ENCODE peak calls at places on chromosomes 4 and X, in seven cellular contexts. K, V, O, H, M, U and J are unnamed samples.

GRCh38 chrX:150475466-150475865 is 93.0 kb upstream of the MTM1 start:
- DNase-seq in M (no peak), K (no peak), O (no peak), U (no peak), V (no peak), H (peak), J (no peak)

GRCh38 chr4:140025470-140025869 is 128.5 kb downstream of the MAML3 start:
- DNase-seq in M (no peak), U (no peak), K (no peak), V (no peak), O (no peak), H (no peak), J (no peak)

GRCh38 chr4:184148871-184149637 is 68.6 kb downstream of the ENPP6 start:
- DNase-seq in O (no peak), K (no peak), V (no peak), M (no peak), U (no peak), H (no peak), J (no peak)

GRCh38 chrX:72305286-72306084 is at the start of gene CITED1:
- DNase-seq in U (peak), K (no peak), V (no peak), O (no peak), H (no peak), M (no peak), J (peak)

GRCh38 chr4:112069110-112069509 is 76.1 kb upstream of the FAM241A start:
- DNase-seq in K (no peak), H (no peak), U (no peak), V (no peak), O (no peak), M (no peak), J (no peak)

GRCh38 chr4:83704786-83705185 is 168.9 kb downstream of the GPAT3 start:
- DNase-seq in H (no peak), V (no peak), U (no peak), M (no peak), O (no peak), K (no peak), J (no peak)

GRCh38 chrX:118974088-118974907 is at the start of gene LONRF3:
- DNase-seq in O (peak), V (no peak), U (peak), M (no peak), H (peak), K (peak), J (peak)

GRCh38 chr4:83093060-83093640 is 21.4 kb downstream of the PLAC8 start:
- DNase-seq in M (no peak), H (no peak), U (no peak), V (no peak), O (no peak), K (no peak), J (peak)

GRCh38 chrX:78619829-78620228 is 39.3 kb downstream of the RTL3 start:
- DNase-seq in M (no peak), K (no peak), U (no peak), H (no peak), O (no peak), V (no peak), J (no peak)

GRCh38 chr4:28357985-28358384 is 1497.3 kb downstream of the STIM2 start:
- DNase-seq in V (no peak), O (no peak), H (peak), U (no peak), K (peak), M (no peak), J (no peak)

GRCh38 chrX:41472231-41472815 is 25.2 kb downstream of the NYX start:
- DNase-seq in O (no peak), H (no peak), K (no peak), M (no peak), V (no peak), U (no peak), J (no peak)

GRCh38 chr4:80202784-80203553 is 5.7 kb downstream of the PRDM8 start:
- DNase-seq in O (no peak), H (peak), M (no peak), V (no peak), U (no peak), K (peak), J (no peak)

GRCh38 chr4:88613417-88613875 is 21.2 kb downstream of the HERC3 start:
- DNase-seq in U (no peak), O (no peak), V (no peak), M (no peak), H (no peak), K (no peak), J (no peak)

GRCh38 chrX:115233497-115234219 is at the start of gene LRCH2:
- DNase-seq in U (no peak), V (no peak), M (no peak), H (peak), K (no peak), O (no peak), J (peak)

GRCh38 chr4:112199041-112199440 is 32.5 kb upstream of the AP1AR start:
- DNase-seq in V (no peak), U (no peak), O (no peak), K (no peak), M (no peak), H (no peak), J (no peak)

GRCh38 chrX:129706395-129707072 is 32.2 kb upstream of the XPNPEP2 start:
- DNase-seq in U (no peak), K (no peak), M (no peak), H (no peak), V (no peak), O (no peak), J (peak)

GRCh38 chr4:113596396-113596795 is 165.1 kb downstream of the CAMK2D start:
- DNase-seq in M (no peak), H (no peak), U (no peak), O (no peak), K (no peak), V (no peak), J (no peak)

GRCh38 chr4:147339116-147339515 is 141.8 kb upstream of the EDNRA start:
- DNase-seq in O (no peak), K (no peak), V (no peak), U (no peak), H (peak), M (no peak), J (no peak)

GRCh38 chr4:38869511-38869910 is 1.9 kb downstream of the FAM114A1 start:
- DNase-seq in K (no peak), H (no peak), O (no peak), M (no peak), V (no peak), U (no peak), J (no peak)
- TF ChIP-seq RFX5 in K (no peak), H (no peak), O (no peak), M (no peak), V (no peak), U (no peak), J (no peak)

DNA sequence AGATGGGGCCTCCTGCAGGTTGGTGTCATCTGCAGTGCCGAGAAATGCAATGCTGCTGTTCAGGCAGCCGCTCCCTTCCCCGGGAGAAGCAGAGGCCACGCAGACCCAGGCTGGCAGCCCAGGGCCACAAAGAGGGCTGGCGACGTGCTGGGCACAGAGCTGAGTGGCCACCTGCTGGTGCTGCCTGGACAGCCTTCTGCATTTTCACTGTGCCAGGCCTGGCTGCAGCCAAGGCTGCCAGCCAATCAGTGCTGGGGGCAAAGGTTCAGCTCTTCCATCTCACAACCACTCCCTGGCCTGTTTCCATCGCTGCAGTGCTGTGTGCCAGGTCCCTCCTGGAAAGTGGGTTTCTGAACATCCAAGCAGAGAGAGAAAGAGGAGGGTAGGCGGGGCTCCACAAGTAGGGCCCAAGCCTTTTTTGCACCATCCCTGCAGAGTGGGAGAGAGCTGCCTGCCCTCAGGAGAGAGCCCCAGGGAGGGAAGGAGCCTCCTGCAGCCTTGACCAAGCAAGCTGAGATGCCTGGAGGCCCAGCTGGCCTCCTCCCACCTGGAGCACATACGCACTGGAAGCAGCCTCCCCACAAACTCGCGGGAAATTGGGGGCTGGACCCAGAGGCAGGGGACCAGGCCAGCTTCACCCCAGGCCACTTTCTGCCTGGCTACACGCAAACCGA is 20.1 kb downstream of the ADRA2C start:
- DNase-seq in M (no peak), U (no peak), H (no peak), V (no peak), O (peak), K (peak), J (peak)
- TF ChIP-seq RFX5 in M (no peak), U (no peak), H (no peak), V (no peak), O (no peak), K (no peak), J (peak)

GRCh38 chr4:104868942-104869341 is 277.7 kb upstream of the TET2 start:
- DNase-seq in V (no peak), U (no peak), O (no peak), H (no peak), K (no peak), M (peak), J (no peak)
- TF ChIP-seq RFX5 in V (no peak), U (no peak), O (no peak), H (no peak), K (no peak), M (no peak), J (no peak)

GRCh38 chr4:165428957-165429356 is 50.1 kb downstream of the CPE start:
- DNase-seq in H (no peak), V (no peak), U (no peak), M (no peak), K (no peak), O (no peak), J (no peak)

GRCh38 chr4:165426331-165426730 is 47.5 kb downstream of the CPE start:
- DNase-seq in K (no peak), H (no peak), U (no peak), O (no peak), V (no peak), M (no peak), J (no peak)

GRCh38 chr4:165426769-165427168 is 48.0 kb downstream of the CPE start:
- DNase-seq in U (no peak), H (no peak), O (no peak), V (no peak), K (no peak), M (no peak), J (no peak)

DNA sequence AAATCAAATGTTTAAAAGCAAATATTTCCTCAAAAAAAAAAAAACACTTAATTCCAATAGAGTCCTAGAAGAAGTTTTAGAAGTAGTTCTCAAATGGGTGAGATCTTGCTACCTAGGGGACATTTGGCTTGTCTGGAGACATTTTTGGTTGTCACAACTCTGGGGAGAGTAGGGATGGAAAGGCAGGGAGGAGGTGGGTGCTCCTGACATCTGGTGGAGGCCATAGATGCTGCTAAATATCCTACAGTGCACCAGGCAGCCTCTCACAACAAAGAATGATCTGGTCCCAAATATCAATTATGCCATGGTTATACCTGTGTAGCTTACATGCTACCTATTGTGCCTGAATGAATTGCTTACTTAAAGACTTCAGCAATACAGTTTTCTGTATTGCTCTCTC is 46.8 kb downstream of the CPE start:
- DNase-seq in V (no peak), O (no peak), U (no peak), K (no peak), H (no peak), M (no peak), J (no peak)
- TF ChIP-seq RFX5 in V (no peak), O (no peak), U (no peak), K (no peak), H (no peak), M (no peak), J (no peak)

GRCh38 chr4:148883891-148884290 is 441.7 kb upstream of the NR3C2 start:
- DNase-seq in H (no peak), M (no peak), O (no peak), K (no peak), V (no peak), U (no peak), J (no peak)

GRCh38 chr4:148883435-148883834 is 441.2 kb upstream of the NR3C2 start:
- DNase-seq in M (no peak), K (no peak), H (no peak), V (no peak), U (no peak), O (no peak), J (no peak)

DNA sequence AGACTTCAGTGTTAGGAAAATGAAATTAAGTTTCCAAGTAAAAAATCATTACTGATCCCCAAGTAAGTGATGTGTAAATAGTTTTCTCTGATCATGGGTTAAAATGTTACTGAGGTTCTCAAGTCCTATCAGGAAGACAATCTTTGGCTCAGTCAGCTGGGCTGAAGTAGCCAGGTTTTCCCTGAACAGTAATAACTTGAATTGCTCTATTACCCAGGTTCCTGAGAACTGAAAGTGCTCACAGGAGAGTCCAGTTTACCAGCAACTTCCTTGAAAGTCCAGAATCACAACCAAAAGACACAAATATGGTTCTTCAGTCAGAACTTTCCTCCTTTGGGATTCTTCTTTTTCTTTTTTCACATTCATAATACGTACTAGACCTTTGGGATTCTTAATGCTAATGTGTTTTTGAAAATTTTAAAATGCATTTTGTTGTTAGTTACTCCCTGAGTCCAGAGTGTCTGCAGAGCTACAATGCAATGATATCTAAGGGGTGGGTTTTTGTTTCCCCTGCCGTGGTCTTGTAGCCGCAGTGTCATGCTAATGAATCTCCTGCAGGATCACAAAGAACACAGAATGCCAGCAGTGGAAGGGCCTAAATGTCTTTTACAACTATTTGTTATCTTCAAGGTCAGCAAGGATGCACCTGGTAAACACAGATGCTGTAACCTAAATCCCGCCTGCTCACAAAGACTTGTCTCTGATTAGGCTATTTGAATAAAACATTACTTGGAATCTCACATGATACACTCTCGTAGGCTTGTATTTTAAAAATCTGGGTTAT is 439.8 kb upstream of the NR3C2 start:
- DNase-seq in K (no peak), H (no peak), M (no peak), O (no peak), U (no peak), V (peak), J (no peak)
- TF ChIP-seq RFX5 in K (no peak), H (no peak), M (no peak), O (no peak), U (no peak), V (no peak), J (no peak)

GRCh38 chr4:154818230-154818629 is 37.2 kb downstream of the RBM46 start:
- DNase-seq in K (no peak), H (no peak), M (no peak), O (no peak), V (no peak), U (no peak), J (no peak)

DNA sequence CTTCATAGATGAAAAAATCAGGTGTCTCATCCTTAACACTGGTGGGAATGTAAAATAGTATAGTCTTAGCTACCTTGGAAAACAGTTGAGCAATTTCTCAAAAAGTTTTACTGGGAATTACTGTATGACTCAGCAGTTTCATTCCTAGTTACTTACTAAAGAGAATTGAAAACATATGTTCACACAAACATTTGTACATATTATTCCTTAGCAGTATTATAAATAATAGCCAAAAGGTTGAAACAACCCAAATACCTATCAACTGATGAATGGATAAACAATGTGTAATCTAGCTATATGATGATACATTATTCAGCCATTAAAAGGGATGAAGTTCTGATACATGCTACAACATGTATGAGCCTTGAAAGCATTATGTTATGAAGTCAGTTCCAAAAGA is 41.7 kb downstream of the RBM46 start:
- DNase-seq in V (no peak), H (peak), O (no peak), U (no peak), K (no peak), M (no peak), J (no peak)
- TF ChIP-seq RFX5 in V (no peak), H (no peak), O (no peak), U (no peak), K (no peak), M (no peak), J (no peak)

GRCh38 chr4:181566490-181566889 is 676.7 kb upstream of the TENM3 start:
- DNase-seq in M (no peak), K (no peak), U (no peak), H (peak), O (no peak), V (no peak), J (peak)

GRCh38 chr4:181564616-181565015 is 678.6 kb upstream of the TENM3 start:
- DNase-seq in U (no peak), V (no peak), M (no peak), O (no peak), H (peak), K (no peak), J (no peak)

DNA sequence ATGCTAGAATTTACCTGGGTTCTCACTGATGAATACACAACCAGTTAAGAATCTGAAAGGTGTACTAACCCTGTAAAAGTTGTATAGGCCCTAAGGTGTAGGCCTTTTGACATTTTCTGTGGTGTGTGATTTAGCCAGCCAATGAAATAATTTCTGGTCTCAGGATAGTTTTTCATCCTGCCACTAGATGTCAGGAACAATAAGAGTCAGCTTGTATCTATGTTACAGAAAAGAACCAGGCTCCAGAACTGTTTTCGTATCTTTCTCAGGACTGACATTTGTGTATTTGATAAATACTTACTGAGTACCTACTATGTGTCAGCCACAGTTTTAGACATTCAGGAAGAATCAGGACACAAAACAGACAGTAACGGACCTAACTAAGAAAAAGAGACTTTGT is 673.6 kb upstream of the TENM3 start:
- DNase-seq in H (peak), U (no peak), V (no peak), K (peak), M (no peak), O (peak), J (peak)
- TF ChIP-seq RFX5 in H (no peak), U (no peak), V (no peak), K (no peak), M (no peak), O (no peak), J (no peak)

GRCh38 chr4:154658680-154659402 is 46.4 kb upstream of the FGG start:
- DNase-seq in M (no peak), K (no peak), V (no peak), H (no peak), U (no peak), O (peak), J (no peak)
- TF ChIP-seq RFX5 in M (no peak), K (no peak), V (no peak), H (no peak), U (no peak), O (no peak), J (no peak)

DNA sequence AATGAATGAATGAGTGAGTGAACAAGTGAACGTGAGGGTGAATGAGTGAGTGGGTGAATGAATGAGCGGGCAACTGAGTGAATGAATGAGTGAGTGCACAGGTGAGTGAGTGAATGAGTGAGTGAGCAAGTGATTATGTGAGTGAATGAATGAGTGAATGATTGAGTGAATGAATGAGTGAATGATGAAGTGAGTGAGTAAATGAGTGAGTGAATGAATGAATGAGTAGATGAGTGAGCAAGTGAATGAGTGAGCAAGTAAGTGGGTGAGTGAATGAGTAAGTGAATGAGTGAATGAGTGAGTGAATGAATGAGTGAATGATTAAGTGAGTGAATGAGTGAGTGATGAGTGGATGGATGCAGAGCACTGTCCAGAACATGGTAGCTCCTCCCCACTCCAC is 205.8 kb downstream of the STK32B start:
- DNase-seq in U (no peak), M (no peak), H (no peak), V (no peak), K (no peak), O (no peak), J (no peak)
- TF ChIP-seq RFX5 in U (no peak), M (no peak), H (no peak), V (no peak), K (no peak), O (no peak), J (no peak)